ENCODE peak calls at places on chromosome 6, in four cellular contexts. Y is upper lobe of right lung; J is fibroblast of the aortic adventitia; Q is CD8-positive, alpha-beta T cell. V is an unnamed sample.
A peak's percentile ranks its signal among the peaks of the same experiment; 100 is the strongest.

GRCh38 chr6:165926378-165926777 is 241.3 kb downstream of the TBXT start:
- DNase-seq in Y (no peak), J (no peak), Q (no peak), V (no peak)

GRCh38 chr6:136435096-136435495 is 115.1 kb downstream of the MAP7 start:
- DNase-seq in Y (no peak), J (no peak), Q (no peak), V (no peak)

GRCh38 chr6:105851181-105851580 is 235.0 kb upstream of the PRDM1 start:
- DNase-seq in Y (no peak), J (peak; percentile 41), Q (no peak), V (no peak)

GRCh38 chr6:118648866-118649554 is 2.4 kb downstream of the CEP85L start:
- DNase-seq in Y (no peak), J (peak; percentile 21), Q (no peak), V (no peak)

GRCh38 chr6:38225766-38226165 is 406.2 kb downstream of the ZFAND3 start:
- DNase-seq in Y (no peak), J (no peak), Q (no peak), V (no peak)

GRCh38 chr6:83976871-83977270 is 56.7 kb upstream of the MRAP2 start:
- DNase-seq in Y (no peak), J (no peak), Q (no peak), V (no peak)

GRCh38 chr6:34912715-34913464 is 23.8 kb downstream of the ANKS1A start:
- DNase-seq in Y (no peak), J (peak; percentile 56), Q (no peak), V (no peak)

GRCh38 chr6:46876126-46876525 is 45.6 kb downstream of the ADGRF5 start:
- DNase-seq in Y (no peak), J (peak; percentile 24), Q (no peak), V (no peak)

GRCh38 chr6:90896165-90896549 is 309.3 kb upstream of the MAP3K7 start:
- DNase-seq in Y (no peak), J (no peak), Q (no peak), V (no peak)

GRCh38 chr6:113857565-113858066 is 471 bp downstream of the MARCKS start:
- DNase-seq in Y (peak; percentile 65), J (no peak), Q (no peak), V (no peak)

GRCh38 chr6:107823047-107823557 is 1.0 kb downstream of the SCML4 start:
- DNase-seq in Y (no peak), J (no peak), Q (peak; percentile 44), V (no peak)

GRCh38 chr6:41336824-41337223 is 1.4 kb downstream of the NCR2 start:
- DNase-seq in Y (no peak), J (no peak), Q (no peak), V (no peak)

GRCh38 chr6:152673233-152673632 is 24.5 kb upstream of the MYCT1 start:
- DNase-seq in Y (no peak), J (peak; percentile 60), Q (no peak), V (no peak)

GRCh38 chr6:113457156-113457555 is 400.0 kb upstream of the MARCKS start:
- DNase-seq in Y (no peak), J (peak; percentile 93), Q (no peak), V (peak; percentile 88)

GRCh38 chr6:121951918-121952379 is 447.5 kb upstream of the HSF2 start:
- DNase-seq in Y (no peak), J (peak; percentile 72), Q (no peak), V (no peak)

GRCh38 chr6:40395698-40396076 is 191.5 kb downstream of the LRFN2 start:
- DNase-seq in Y (no peak), J (no peak), Q (no peak), V (peak; percentile 59)

GRCh38 chr6:84768442-84769174 is 4.2 kb upstream of the TBX18 start:
- DNase-seq in Y (no peak), J (no peak), Q (no peak), V (no peak)

GRCh38 chr6:114108119-114109002 is 137.4 kb upstream of the HDAC2 start:
- DNase-seq in Y (peak; percentile 69), J (peak; percentile 78), Q (no peak), V (peak; percentile 88)

GRCh38 chr6:156107514-156108150 is 652.0 kb upstream of the NOX3 start:
- DNase-seq in Y (no peak), J (no peak), Q (no peak), V (no peak)

GRCh38 chr6:84016029-84016428 is 17.5 kb upstream of the MRAP2 start:
- DNase-seq in Y (no peak), J (no peak), Q (no peak), V (no peak)

DNA sequence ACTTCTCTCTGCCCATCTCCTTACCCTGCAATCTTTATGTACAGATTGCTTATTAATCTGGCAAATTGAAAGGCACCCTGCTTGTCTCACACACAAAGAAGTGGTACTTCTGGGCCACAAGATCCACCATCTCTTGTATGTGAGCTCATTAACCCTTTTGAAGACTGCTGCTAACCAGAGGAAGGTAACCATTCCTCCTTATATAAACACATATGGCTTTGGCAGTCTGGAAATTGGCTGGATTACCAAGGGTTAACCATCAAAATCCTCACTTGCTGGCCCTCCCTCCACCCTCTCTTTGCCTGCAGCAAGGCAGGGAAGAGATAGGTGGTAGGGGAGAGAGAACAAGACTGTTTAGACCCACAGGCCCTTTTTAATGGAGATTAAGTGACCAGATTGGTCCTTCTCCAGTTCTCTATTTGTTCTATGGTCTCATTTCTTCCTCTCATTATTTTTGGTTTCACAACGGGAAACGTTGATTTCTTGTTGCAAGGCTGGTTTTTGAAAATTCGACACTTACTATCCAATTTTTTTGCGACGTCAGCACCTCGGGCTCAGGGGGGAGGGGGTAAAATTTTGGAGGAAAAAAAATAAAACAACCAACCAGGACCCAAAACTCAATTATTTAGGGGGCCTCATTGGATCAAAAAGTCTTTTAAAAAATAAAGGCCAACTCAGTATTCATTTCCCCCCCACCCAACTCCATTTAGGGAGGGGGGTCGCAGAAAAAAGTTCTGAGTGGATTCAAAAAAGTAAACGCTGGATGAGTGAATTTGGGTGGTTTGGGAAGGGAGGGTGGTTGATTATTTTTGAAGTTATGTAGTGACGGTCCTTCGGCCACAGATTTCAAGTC is 859 bp downstream of the PPP1R10 start:
- DNase-seq in Y (no peak), J (peak; percentile 45), Q (peak; percentile 24), V (no peak)
- TF ChIP-seq CTCF in Y (no peak), J (no peak), Q (no peak), V (no peak)

DNA sequence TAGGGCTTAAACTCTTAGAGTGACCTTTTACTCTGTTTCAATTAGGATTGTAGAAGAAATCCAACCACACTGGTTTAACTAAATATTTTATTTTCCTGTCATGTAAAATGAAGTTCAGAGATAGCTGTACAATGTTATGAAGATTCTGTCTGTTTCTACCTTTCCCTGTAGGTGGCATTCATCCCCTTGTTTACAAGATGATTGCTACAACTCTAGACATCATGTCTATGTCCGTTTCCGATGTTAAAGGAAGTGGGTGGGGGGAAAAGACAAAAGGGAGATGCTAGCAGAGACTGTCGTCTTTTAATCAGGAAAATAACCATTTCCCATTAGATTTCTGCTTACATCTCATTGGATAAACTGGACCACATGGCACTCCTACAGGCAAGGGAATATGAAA is 30.9 kb upstream of the RIMS1 start:
- DNase-seq in Y (no peak), J (no peak), Q (no peak), V (no peak)
- TF ChIP-seq CTCF in Y (no peak), J (no peak), Q (no peak), V (no peak)

GRCh38 chr6:43036712-43037111 is 15.3 kb downstream of the RRP36 start:
- DNase-seq in Y (no peak), J (no peak), Q (no peak), V (no peak)
- TF ChIP-seq CTCF in Y (no peak), J (no peak), Q (no peak), V (no peak)

GRCh38 chr6:27043244-27043643 is 204.3 kb upstream of the PRSS16 start:
- DNase-seq in Y (no peak), J (no peak), Q (no peak), V (no peak)

GRCh38 chr6:27040244-27041042 is 207.1 kb upstream of the PRSS16 start:
- DNase-seq in Y (no peak), J (no peak), Q (no peak), V (no peak)

DNA sequence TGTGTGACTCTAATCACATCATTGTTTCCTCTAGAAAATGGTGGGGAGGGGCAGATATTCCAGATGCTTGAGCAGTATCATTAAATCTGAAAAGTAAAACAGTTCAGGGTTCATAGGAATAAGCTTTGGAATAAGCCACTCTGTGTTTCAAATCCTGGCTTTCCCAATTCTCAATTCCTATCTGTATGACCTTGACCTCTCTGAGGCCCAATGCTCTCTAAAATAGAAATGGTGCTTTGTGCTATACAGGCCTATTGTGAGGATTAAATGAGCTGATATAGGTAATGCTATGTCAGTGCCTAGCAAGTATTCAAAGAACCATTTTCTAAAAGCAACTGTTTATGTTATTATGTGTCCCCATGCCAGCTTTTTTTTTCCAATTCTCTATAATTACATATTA is 209.0 kb upstream of the PRSS16 start:
- DNase-seq in Y (no peak), J (no peak), Q (no peak), V (no peak)
- TF ChIP-seq CTCF in Y (no peak), J (no peak), Q (no peak), V (no peak)

V was measured in osteocyte.